ENCODE peak calls at places on chromosomes 3 and 15, in eight cellular contexts. A is renal cortical epithelial cell; K is HuH-7.5; C is transverse colon; F is substantia nigra; V is CD8-positive, alpha-beta memory T cell; T is GM04504; P is NCI-H510A treated with DMSO at 0.1 percent for 48 hours. B is an unnamed sample.

GRCh38 chr3:138059261-138059660 is 49.3 kb downstream of the CLDN18 start:
- DNase-seq in A (no peak), K (no peak), C (no peak), F (no peak), V (no peak), T (no peak), P (no peak), B (no peak)

GRCh38 chr15:66228807-66229557 is 24.6 kb downstream of the MEGF11 start:
- DNase-seq in A (no peak), K (no peak), C (no peak), F (no peak), V (no peak), T (no peak), P (no peak), B (no peak)

GRCh38 chr3:161295325-161295724 is 74.2 kb downstream of the NMD3 start:
- DNase-seq in A (peak; percentile 92), K (no peak), C (no peak), F (no peak), V (no peak), T (no peak), P (no peak), B (no peak)

GRCh38 chr15:62895905-62896316 is 146.6 kb upstream of the TPM1 start:
- DNase-seq in A (peak; percentile 100), K (no peak), C (no peak), F (no peak), V (no peak), T (no peak), P (no peak), B (no peak)

GRCh38 chr15:96160269-96160668 is 170.2 kb upstream of the NR2F2 start:
- DNase-seq in A (no peak), K (no peak), C (no peak), F (no peak), V (no peak), T (no peak), P (no peak), B (no peak)

GRCh38 chr15:43889072-43889471 is 62.3 kb downstream of the WDR76 start:
- DNase-seq in A (no peak), K (no peak), C (no peak), F (no peak), V (no peak), T (no peak), P (no peak), B (no peak)

GRCh38 chr15:26024241-26024640 is 161.1 kb upstream of the ATP10A start:
- DNase-seq in A (no peak), K (no peak), C (no peak), F (no peak), V (no peak), T (no peak), P (no peak), B (no peak)

GRCh38 chr15:77025941-77026411 is 31.1 kb downstream of the PSTPIP1 start:
- DNase-seq in A (no peak), K (no peak), C (peak; percentile 7), F (no peak), V (no peak), T (no peak), P (no peak), B (no peak)

GRCh38 chr3:33131328-33132018 is 17.7 kb downstream of the CRTAP start:
- DNase-seq in A (peak; percentile 70), K (peak; percentile 56), C (no peak), F (no peak), V (peak; percentile 22), T (no peak), P (peak; percentile 60), B (peak; percentile 59)

GRCh38 chr3:98977520-98977919 is 76.0 kb upstream of the DCBLD2 start:
- DNase-seq in A (peak; percentile 99), K (no peak), C (no peak), F (no peak), V (no peak), T (peak; percentile 40), P (no peak), B (no peak)

GRCh38 chr3:56303508-56303907 is 164.8 kb downstream of the ERC2 start:
- DNase-seq in A (peak; percentile 83), K (no peak), C (no peak), F (no peak), V (no peak), T (peak; percentile 3), P (peak; percentile 2), B (no peak)

GRCh38 chr3:64987731-64988130 is 299.9 kb upstream of the ADAMTS9 start:
- DNase-seq in A (no peak), K (no peak), C (no peak), F (no peak), V (no peak), T (no peak), P (no peak), B (no peak)

GRCh38 chr3:197882580-197882979 is 67.4 kb upstream of the RPL35A start:
- DNase-seq in A (peak; percentile 16), K (no peak), C (no peak), F (no peak), V (no peak), T (no peak), P (no peak), B (no peak)

GRCh38 chr3:87350367-87351199 is 74.2 kb upstream of the POU1F1 start:
- DNase-seq in A (peak; percentile 52), K (no peak), C (no peak), F (no peak), V (peak; percentile 42), T (peak; percentile 15), P (peak; percentile 65), B (peak; percentile 44)

GRCh38 chr15:40844543-40844981 is 714 bp downstream of the SPINT1 start:
- DNase-seq in A (no peak), K (no peak), C (peak; percentile 39), F (no peak), V (peak; percentile 21), T (no peak), P (no peak), B (peak; percentile 43)

GRCh38 chr3:176967525-176967924 is 229.8 kb downstream of the TBL1XR1 start:
- DNase-seq in A (no peak), K (no peak), C (no peak), F (no peak), V (no peak), T (no peak), P (no peak), B (no peak)

GRCh38 chr15:43317566-43318184 is 12.7 kb downstream of the LCMT2 start:
- DNase-seq in A (peak; percentile 92), K (no peak), C (no peak), F (no peak), V (no peak), T (no peak), P (no peak), B (peak; percentile 35)

GRCh38 chr3:147513785-147514184 is 104.6 kb downstream of the ZIC1 start:
- DNase-seq in A (no peak), K (no peak), C (no peak), F (no peak), V (no peak), T (no peak), P (no peak), B (no peak)

GRCh38 chr3:46571684-46572083 is 5.6 kb upstream of the LRRC2 start:
- DNase-seq in A (no peak), K (no peak), C (no peak), F (no peak), V (no peak), T (no peak), P (no peak), B (no peak)

GRCh38 chr15:62647195-62647865 is 395.2 kb upstream of the TPM1 start:
- DNase-seq in A (peak; percentile 92), K (no peak), C (peak; percentile 70), F (no peak), V (no peak), T (peak; percentile 78), P (peak; percentile 16), B (no peak)

GRCh38 chr3:86046436-86047328 is 944.3 kb downstream of the VGLL3 start:
- DNase-seq in A (no peak), K (no peak), C (no peak), F (no peak), V (no peak), T (no peak), P (no peak), B (no peak)

GRCh38 chr3:152270145-152270870 is 1.6 kb downstream of the MBNL1 start:
- DNase-seq in A (peak; percentile 25), K (no peak), C (no peak), F (no peak), V (no peak), T (no peak), P (peak; percentile 62), B (no peak)

B was measured in NCI-H345.